ENCODE peak calls at places on chromosomes 2 and 18, in four cellular contexts. D, P, T and W are unnamed samples.

GRCh38 chr2:70671059-70671685 is 96.8 kb downstream of the ADD2 start:
- DNase-seq in D (peak; percentile 15), P (no peak), T (no peak), W (no peak)

GRCh38 chr2:174157048-174157447 is 91.3 kb downstream of the OLA1 start:
- DNase-seq in P (no peak), D (no peak), T (no peak), W (no peak)

GRCh38 chr2:60215295-60215990 is 338.0 kb downstream of the BCL11A start:
- DNase-seq in P (no peak), T (peak; percentile 80), D (peak; percentile 44), W (no peak)

GRCh38 chr18:6576706-6577375 is 152.7 kb upstream of the ARHGAP28 start:
- DNase-seq in T (no peak), D (no peak), P (no peak), W (no peak)

GRCh38 chr2:191070276-191070675 is 56.3 kb upstream of the STAT1 start:
- DNase-seq in P (no peak), D (no peak), T (no peak), W (no peak)

GRCh38 chr2:119066272-119066804 is 92.2 kb downstream of the C1QL2 start:
- DNase-seq in D (no peak), T (no peak), P (no peak), W (no peak)

GRCh38 chr2:139791330-139791729 is 1011.1 kb upstream of the NXPH2 start:
- DNase-seq in D (no peak), P (no peak), T (no peak), W (no peak)

GRCh38 chr2:70304501-70304900 is 2.6 kb upstream of the FAM136A start:
- DNase-seq in D (no peak), P (no peak), T (no peak), W (peak; percentile 47)

GRCh38 chr2:217672472-217672871 is 330.3 kb downstream of the TNS1 start:
- DNase-seq in P (no peak), D (no peak), T (no peak), W (no peak)

GRCh38 chr2:953975-954686 is 3.5 kb downstream of the SNTG2 start:
- DNase-seq in P (peak; percentile 26), D (no peak), T (no peak), W (peak; percentile 2)

GRCh38 chr2:226427538-226428307 is 371.9 kb downstream of the IRS1 start:
- DNase-seq in T (no peak), P (peak; percentile 97), D (no peak), W (peak; percentile 93)

DNA sequence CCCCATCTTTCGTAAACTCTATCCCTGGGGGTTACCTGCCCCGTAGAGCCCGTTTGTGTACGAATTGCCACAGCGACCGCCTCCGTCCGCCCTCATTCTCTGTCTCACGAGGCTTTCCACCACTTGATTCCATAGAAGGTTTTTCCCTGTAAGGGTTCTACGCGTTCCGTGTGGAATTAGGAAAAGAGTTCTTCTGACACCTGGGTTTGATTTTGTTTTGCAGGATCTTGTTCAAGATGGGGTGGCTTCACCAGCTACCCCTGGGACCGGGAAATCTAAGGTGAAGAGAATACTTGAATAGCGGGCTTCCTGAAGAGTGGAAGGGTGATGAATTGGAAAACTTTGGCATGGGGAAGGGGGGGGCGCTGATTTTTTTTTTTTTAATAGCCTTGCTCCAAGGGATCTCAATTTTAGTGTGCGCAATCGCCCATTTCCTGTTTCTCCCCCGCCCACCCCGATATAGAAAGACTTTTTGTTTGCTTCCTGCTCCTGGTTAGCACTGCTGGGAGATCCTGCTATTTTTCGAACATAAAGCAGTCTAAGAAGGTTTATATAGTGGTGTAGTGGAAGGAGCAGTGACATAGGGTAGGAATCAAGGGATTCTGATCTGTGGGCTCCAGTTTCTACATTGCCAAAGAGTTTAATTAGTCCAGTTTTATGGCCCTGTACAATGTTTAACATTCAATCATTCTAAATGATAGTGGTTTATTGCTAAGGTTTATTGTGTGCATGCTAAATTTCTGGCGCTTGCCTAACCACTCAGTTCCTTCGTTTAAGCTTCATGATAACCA is 599 bp downstream of the GCC2 start:
- DNase-seq in D (no peak), T (no peak), P (peak; percentile 38), W (peak; percentile 68)
- H3K14ac ChIP-seq in D (peak overlapping the region; percentile 88), T (peak overlapping the region; percentile 38), P (peak overlapping the region; percentile 74), W (peak overlapping the region; percentile 73)

DNA sequence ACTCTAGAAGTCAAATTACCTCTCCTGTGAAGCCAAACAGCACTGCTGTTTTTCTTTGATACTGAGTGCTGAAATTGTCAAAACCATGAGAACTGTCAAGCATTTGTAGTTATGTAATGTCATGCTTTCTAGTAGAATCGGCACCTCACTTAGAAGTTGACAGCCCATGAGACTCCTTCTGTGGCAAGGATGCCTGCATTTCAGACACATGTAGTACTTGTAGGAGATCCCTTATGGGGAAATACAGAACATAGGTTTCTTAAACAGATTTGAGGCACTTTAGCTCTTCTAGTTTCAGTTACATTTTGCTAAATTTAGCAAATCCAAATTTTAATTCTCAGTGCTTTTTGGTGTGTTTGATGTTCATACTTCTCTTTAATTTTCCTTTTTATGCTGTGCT is 15.7 kb downstream of the ZNF407 start:
- DNase-seq in T (no peak), P (no peak), D (no peak), W (no peak)
- H3K23ac ChIP-seq in T (no peak overlapping the region), P (no peak overlapping the region), D (no peak overlapping the region), W (no peak overlapping the region)

GRCh38 chr2:42795871-42796301 is 3.5 kb upstream of the HAAO start:
- DNase-seq in T (no peak), P (peak; percentile 84), D (no peak), W (peak; percentile 66)
- H2AK5ac ChIP-seq in T (no peak overlapping the region), P (peak overlapping the region; percentile 88), D (no peak overlapping the region), W (no peak overlapping the region)

DNA sequence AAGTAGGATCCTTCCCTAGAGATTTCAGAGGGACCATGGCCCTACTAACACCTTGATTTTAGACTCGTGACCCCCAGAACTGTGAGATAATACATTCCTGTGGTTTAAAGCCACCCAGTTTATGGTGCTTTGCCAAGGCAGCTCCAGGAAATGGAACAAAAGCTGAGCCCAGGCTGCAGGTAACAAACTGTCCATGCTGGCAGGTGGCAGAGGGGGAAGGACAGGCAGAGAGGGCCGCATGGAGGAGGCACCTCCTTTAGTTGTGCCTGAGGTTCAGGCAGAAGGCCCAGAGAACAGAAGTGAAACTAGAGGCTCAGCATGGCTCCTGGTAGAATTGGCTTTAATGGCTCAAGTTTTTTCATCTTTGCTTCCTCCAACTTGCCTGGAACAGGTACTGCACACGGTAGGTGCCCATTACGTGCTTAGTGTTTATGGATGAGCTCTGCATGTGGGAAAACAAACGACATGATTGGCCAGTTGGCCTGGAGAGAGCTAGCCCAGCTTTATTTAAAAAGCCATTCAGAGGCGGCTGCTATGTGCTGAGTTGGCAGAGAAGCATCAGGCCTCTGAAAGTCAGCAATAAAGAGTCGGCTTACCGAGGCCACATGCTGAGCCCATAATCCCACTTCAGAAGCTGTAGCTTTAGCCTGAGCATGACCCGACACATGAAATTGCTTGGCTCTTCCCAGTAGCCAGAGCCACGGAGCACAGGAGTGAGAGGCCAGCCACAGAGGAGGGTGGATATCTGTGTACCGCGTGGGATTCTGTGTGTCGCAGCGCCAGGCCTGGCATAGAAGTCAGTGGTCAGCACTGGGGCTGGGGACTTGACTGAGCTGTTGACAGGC is 36.5 kb downstream of the HS1BP3 start:
- DNase-seq in P (no peak), D (peak; percentile 58), T (peak; percentile 61), W (no peak)
- H3K14ac ChIP-seq in P (peak overlapping the region; percentile 30), D (peak overlapping the region; percentile 38), T (no peak overlapping the region), W (peak overlapping the region; percentile 68)

GRCh38 chr2:105415007-105415406 is 16.2 kb upstream of the FHL2 start:
- DNase-seq in T (no peak), D (no peak), P (no peak), W (no peak)
- H3K23ac ChIP-seq in T (no peak overlapping the region), D (no peak overlapping the region), P (no peak overlapping the region), W (no peak overlapping the region)